ENCODE peak calls at places on chromosomes 13 and 19, in five cellular contexts. One of them, this sample, is unnamed.

GRCh38 chr19:16773259-16773658 is 53.6 kb downstream of the NWD1 start:
- DNase-seq in K562: no peak
- DNase-seq in HepG2: no peak
- DNase-seq in H1: no peak
- DNase-seq in GM12878: no peak
- DNase-seq in this sample: no peak

GRCh38 chr19:3801412-3802096 is 15.4 kb upstream of the MATK start:
- DNase-seq in K562: peak; percentile 56
- DNase-seq in HepG2: no peak
- DNase-seq in H1: peak; percentile 81
- DNase-seq in GM12878: no peak
- DNase-seq in this sample: no peak

GRCh38 chr19:679418-680286 is 3.5 kb downstream of the FSTL3 start:
- DNase-seq in K562: peak; percentile 68
- DNase-seq in HepG2: no peak
- DNase-seq in H1: no peak
- DNase-seq in GM12878: no peak
- DNase-seq in this sample: no peak

GRCh38 chr19:16527334-16527935 is 14.8 kb downstream of the CHERP start:
- DNase-seq in K562: peak; percentile 3
- DNase-seq in HepG2: no peak
- DNase-seq in H1: no peak
- DNase-seq in GM12878: no peak
- DNase-seq in this sample: no peak

GRCh38 chr13:33069365-33069764 is 53.1 kb downstream of the KL start:
- DNase-seq in K562: no peak
- DNase-seq in HepG2: no peak
- DNase-seq in H1: no peak
- DNase-seq in GM12878: no peak
- DNase-seq in this sample: no peak

GRCh38 chr13:33838567-33839131 is 20.7 kb downstream of the RFC3 start:
- DNase-seq in K562: no peak
- DNase-seq in HepG2: no peak
- DNase-seq in H1: no peak
- DNase-seq in GM12878: no peak
- DNase-seq in this sample: no peak

GRCh38 chr19:12156254-12157058 is at the start of gene ZNF625:
- DNase-seq in K562: no peak
- DNase-seq in HepG2: peak; percentile 90
- DNase-seq in H1: peak; percentile 95
- DNase-seq in GM12878: peak; percentile 39
- DNase-seq in this sample: no peak

GRCh38 chr13:36344886-36345437 is 1.2 kb downstream of the SPART start:
- DNase-seq in K562: no peak
- DNase-seq in HepG2: no peak
- DNase-seq in H1: no peak
- DNase-seq in GM12878: no peak
- DNase-seq in this sample: no peak

GRCh38 chr13:20561731-20562130 is 5.2 kb upstream of the IFT88 start:
- DNase-seq in K562: no peak
- DNase-seq in HepG2: no peak
- DNase-seq in H1: no peak
- DNase-seq in GM12878: no peak
- DNase-seq in this sample: no peak

GRCh38 chr19:1248454-1249297 is at the start of gene MIDN:
- DNase-seq in K562: peak; percentile 64
- DNase-seq in HepG2: peak; percentile 75
- DNase-seq in H1: peak; percentile 95
- DNase-seq in GM12878: no peak
- DNase-seq in this sample: no peak

GRCh38 chr13:49604570-49604969 is 19.2 kb upstream of the RCBTB1 start:
- DNase-seq in K562: no peak
- DNase-seq in HepG2: peak; percentile 18
- DNase-seq in H1: no peak
- DNase-seq in GM12878: no peak
- DNase-seq in this sample: no peak

GRCh38 chr13:93769126-93769525 is 542.5 kb downstream of the GPC6 start:
- DNase-seq in K562: no peak
- DNase-seq in HepG2: no peak
- DNase-seq in H1: no peak
- DNase-seq in GM12878: no peak
- DNase-seq in this sample: no peak

GRCh38 chr13:108402850-108403249 is 133.3 kb downstream of the TNFSF13B start:
- DNase-seq in K562: no peak
- DNase-seq in HepG2: no peak
- DNase-seq in H1: no peak
- DNase-seq in GM12878: no peak
- DNase-seq in this sample: no peak

GRCh38 chr13:90103099-90103784 is 1244.2 kb upstream of the MIR17HG start:
- DNase-seq in K562: no peak
- DNase-seq in HepG2: no peak
- DNase-seq in H1: no peak
- DNase-seq in GM12878: no peak
- DNase-seq in this sample: no peak

GRCh38 chr13:74325106-74325505 is 190.9 kb upstream of the KLF12 start:
- DNase-seq in K562: no peak
- DNase-seq in HepG2: peak; percentile 53
- DNase-seq in H1: no peak
- DNase-seq in GM12878: no peak
- DNase-seq in this sample: no peak

GRCh38 chr13:24074687-24075086 is 85.8 kb upstream of the SPATA13 start:
- DNase-seq in K562: no peak
- DNase-seq in HepG2: no peak
- DNase-seq in H1: no peak
- DNase-seq in GM12878: no peak
- DNase-seq in this sample: no peak

GRCh38 chr13:31947506-31947905 is 84.1 kb upstream of the FRY start:
- DNase-seq in K562: no peak
- DNase-seq in HepG2: no peak
- DNase-seq in H1: no peak
- DNase-seq in GM12878: no peak
- DNase-seq in this sample: no peak

GRCh38 chr19:49017666-49018351 is 918 bp upstream of the LHB start:
- DNase-seq in K562: peak; percentile 74
- DNase-seq in HepG2: peak; percentile 41
- DNase-seq in H1: peak; percentile 78
- DNase-seq in GM12878: no peak
- DNase-seq in this sample: peak; percentile 60

GRCh38 chr13:86862137-86862536 is 809.0 kb upstream of the SLITRK5 start:
- DNase-seq in K562: no peak
- DNase-seq in HepG2: no peak
- DNase-seq in H1: no peak
- DNase-seq in GM12878: no peak
- DNase-seq in this sample: no peak

GRCh38 chr19:56896041-56896440 is 55.5 kb upstream of the PEG3 start:
- DNase-seq in K562: no peak
- DNase-seq in HepG2: no peak
- DNase-seq in H1: no peak
- DNase-seq in GM12878: no peak
- DNase-seq in this sample: no peak

GRCh38 chr13:25148005-25148798 is 23.9 kb downstream of the AMER2 start:
- DNase-seq in K562: no peak
- DNase-seq in HepG2: no peak
- DNase-seq in H1: no peak
- DNase-seq in GM12878: peak; percentile 31
- DNase-seq in this sample: no peak

GRCh38 chr13:78743972-78744371 is 85.0 kb upstream of the OBI1 start:
- DNase-seq in K562: no peak
- DNase-seq in HepG2: no peak
- DNase-seq in H1: no peak
- DNase-seq in GM12878: no peak
- DNase-seq in this sample: no peak

GRCh38 chr19:46383171-46383815 is 30.1 kb downstream of the CCDC8 start:
- DNase-seq in K562: no peak
- DNase-seq in HepG2: no peak
- DNase-seq in H1: no peak
- DNase-seq in GM12878: no peak
- DNase-seq in this sample: no peak

GRCh38 chr13:50222569-50223332 is 207.5 kb downstream of the KCNRG start:
- DNase-seq in K562: no peak
- DNase-seq in HepG2: no peak
- DNase-seq in H1: no peak
- DNase-seq in GM12878: no peak
- DNase-seq in this sample: no peak

GRCh38 chr13:82747948-82748347 is 1134.3 kb downstream of the SLITRK1 start:
- DNase-seq in K562: no peak
- DNase-seq in HepG2: no peak
- DNase-seq in H1: no peak
- DNase-seq in GM12878: no peak
- DNase-seq in this sample: no peak

GRCh38 chr13:52739468-52740071 is at the start of gene CNMD:
- DNase-seq in K562: no peak
- DNase-seq in HepG2: no peak
- DNase-seq in H1: peak; percentile 65
- DNase-seq in GM12878: no peak
- DNase-seq in this sample: no peak

GRCh38 chr13:112140366-112140765 is 73.4 kb downstream of the SOX1 start:
- DNase-seq in K562: no peak
- DNase-seq in HepG2: no peak
- DNase-seq in H1: no peak
- DNase-seq in GM12878: no peak
- DNase-seq in this sample: no peak

GRCh38 chr19:41064974-41065569 is 23.2 kb upstream of the CYP2A13 start:
- DNase-seq in K562: peak; percentile 71
- DNase-seq in HepG2: no peak
- DNase-seq in H1: no peak
- DNase-seq in GM12878: no peak
- DNase-seq in this sample: peak; percentile 61

GRCh38 chr13:102854675-102855074 is 8.8 kb downstream of the ERCC5 start:
- DNase-seq in K562: no peak
- DNase-seq in HepG2: no peak
- DNase-seq in H1: no peak
- DNase-seq in GM12878: no peak
- DNase-seq in this sample: no peak

GRCh38 chr19:50835103-50835784 is 1.9 kb upstream of the KLK15 start:
- DNase-seq in K562: no peak
- DNase-seq in HepG2: no peak
- DNase-seq in H1: no peak
- DNase-seq in GM12878: no peak
- DNase-seq in this sample: no peak

GRCh38 chr19:10316229-10317044 is 622 bp upstream of the FDX2 start:
- DNase-seq in K562: no peak
- DNase-seq in HepG2: no peak
- DNase-seq in H1: no peak
- DNase-seq in GM12878: no peak
- DNase-seq in this sample: no peak

GRCh38 chr13:92838786-92839185 is 387.8 kb upstream of the GPC6 start:
- DNase-seq in K562: no peak
- DNase-seq in HepG2: peak; percentile 4
- DNase-seq in H1: no peak
- DNase-seq in GM12878: no peak
- DNase-seq in this sample: no peak

GRCh38 chr13:95020298-95020987 is 280.8 kb downstream of the ABCC4 start:
- DNase-seq in K562: no peak
- DNase-seq in HepG2: no peak
- DNase-seq in H1: no peak
- DNase-seq in GM12878: no peak
- DNase-seq in this sample: no peak

GRCh38 chr13:113879506-113880360 is 15.9 kb upstream of the GAS6 start:
- DNase-seq in K562: no peak
- DNase-seq in HepG2: no peak
- DNase-seq in H1: no peak
- DNase-seq in GM12878: no peak
- DNase-seq in this sample: no peak

GRCh38 chr13:95411641-95412040 is 110.4 kb upstream of the ABCC4 start:
- DNase-seq in K562: no peak
- DNase-seq in HepG2: no peak
- DNase-seq in H1: no peak
- DNase-seq in GM12878: no peak
- DNase-seq in this sample: no peak

GRCh38 chr19:34428549-34429285 is 536 bp downstream of the UBA2 start:
- DNase-seq in K562: peak; percentile 88
- DNase-seq in HepG2: peak; percentile 2
- DNase-seq in H1: peak; percentile 52
- DNase-seq in GM12878: no peak
- DNase-seq in this sample: no peak
- TF ChIP-seq SRF in K562: no peak
- TF ChIP-seq SRF in HepG2: no peak
- TF ChIP-seq SRF in H1: no peak
- TF ChIP-seq SRF in GM12878: no peak
- TF ChIP-seq SRF in this sample: no peak

GRCh38 chr13:51643114-51643881 is 59.0 kb downstream of the WDFY2 start:
- DNase-seq in K562: no peak
- DNase-seq in HepG2: peak; percentile 39
- DNase-seq in H1: no peak
- DNase-seq in GM12878: no peak
- DNase-seq in this sample: no peak
- H3K4me2 ChIP-seq in K562: no peak overlapping the region
- H3K4me2 ChIP-seq in HepG2: peak overlapping the region; percentile 29
- H3K4me2 ChIP-seq in H1: peak overlapping the region; percentile 35
- H3K4me2 ChIP-seq in GM12878: peak overlapping the region; percentile 65
- H3K4me2 ChIP-seq in this sample: peak overlapping the region; percentile 80

GRCh38 chr13:66348745-66349720 is 881.1 kb downstream of the PCDH9 start:
- DNase-seq in K562: no peak
- DNase-seq in HepG2: no peak
- DNase-seq in H1: no peak
- DNase-seq in GM12878: no peak
- DNase-seq in this sample: no peak

GRCh38 chr13:66354880-66355279 is 875.3 kb downstream of the PCDH9 start:
- DNase-seq in K562: no peak
- DNase-seq in HepG2: no peak
- DNase-seq in H1: no peak
- DNase-seq in GM12878: no peak
- DNase-seq in this sample: no peak

GRCh38 chr13:66358564-66358963 is 871.6 kb downstream of the PCDH9 start:
- DNase-seq in K562: no peak
- DNase-seq in HepG2: no peak
- DNase-seq in H1: no peak
- DNase-seq in GM12878: no peak
- DNase-seq in this sample: no peak

GRCh38 chr13:66349945-66350344 is 880.2 kb downstream of the PCDH9 start:
- DNase-seq in K562: no peak
- DNase-seq in HepG2: no peak
- DNase-seq in H1: no peak
- DNase-seq in GM12878: no peak
- DNase-seq in this sample: no peak

DNA sequence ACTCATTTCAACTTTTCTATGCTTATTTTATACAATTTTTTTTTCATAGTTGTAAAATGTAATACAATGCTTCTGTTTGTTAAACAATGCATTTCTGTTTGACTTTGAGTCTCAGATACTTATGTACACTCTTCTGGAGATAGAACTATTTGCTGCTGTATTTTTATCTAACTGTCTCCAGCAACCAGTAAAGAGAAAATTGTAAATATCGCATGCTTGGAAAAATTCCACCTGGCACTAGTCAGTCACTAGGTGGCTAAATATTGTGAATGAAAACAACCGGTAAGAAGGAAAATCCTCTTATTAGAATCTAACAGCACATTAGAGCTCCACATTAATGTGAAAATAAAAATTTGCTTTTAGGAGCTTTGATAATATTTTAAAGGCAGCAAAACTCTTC is 876.5 kb downstream of the PCDH9 start:
- DNase-seq in K562: no peak
- DNase-seq in HepG2: no peak
- DNase-seq in H1: no peak
- DNase-seq in GM12878: no peak
- DNase-seq in this sample: no peak
- TF ChIP-seq SRF in K562: no peak
- TF ChIP-seq SRF in HepG2: no peak
- TF ChIP-seq SRF in H1: no peak
- TF ChIP-seq SRF in GM12878: no peak
- TF ChIP-seq SRF in this sample: no peak

GRCh38 chr13:97200081-97200942 is 21.8 kb upstream of the MBNL2 start:
- DNase-seq in K562: no peak
- DNase-seq in HepG2: no peak
- DNase-seq in H1: no peak
- DNase-seq in GM12878: no peak
- DNase-seq in this sample: no peak
- H3K4me2 ChIP-seq in K562: no peak overlapping the region
- H3K4me2 ChIP-seq in HepG2: no peak overlapping the region
- H3K4me2 ChIP-seq in H1: no peak overlapping the region
- H3K4me2 ChIP-seq in GM12878: no peak overlapping the region
- H3K4me2 ChIP-seq in this sample: no peak overlapping the region